ENCODE peak calls at places on chromosomes 7 and 10, in ten cellular contexts. S, P, G, D, I, N, Y, L, K and J are unnamed samples. For H4K20me1, the result is how much of the 10 kb centered on the place peaks cover.

GRCh38 chr7:157717211-157718174 is 380.7 kb downstream of the DNAJB6 start:
- DNase-seq in S (no peak), Y (no peak), K (no peak), L (no peak), G (no peak), D (no peak), I (no peak), P (no peak), N (no peak), J (no peak)

GRCh38 chr7:10429516-10429915 is 544.2 kb upstream of the PHF14 start:
- DNase-seq in S (no peak), G (peak), K (no peak), L (no peak), D (peak), Y (no peak), N (no peak), I (no peak), P (no peak), J (no peak)

GRCh38 chr7:101941481-101942383 is 124.3 kb downstream of the CUX1 start:
- DNase-seq in D (no peak), I (peak), L (peak), Y (peak), K (no peak), N (peak), G (no peak), S (no peak), P (peak), J (no peak)

GRCh38 chr7:158646766-158647474 is 57.7 kb downstream of the NCAPG2 start:
- DNase-seq in S (no peak), L (no peak), Y (no peak), D (peak), N (peak), G (peak), I (peak), P (no peak), K (no peak), J (peak)

GRCh38 chr7:2355079-2356008 is 717 bp downstream of the EIF3B start:
- DNase-seq in I (peak), G (peak), S (peak), Y (no peak), K (no peak), L (peak), P (no peak), D (peak), N (peak), J (no peak)

GRCh38 chr7:15461576-15461975 is 100.2 kb downstream of the AGMO start:
- DNase-seq in L (peak), S (no peak), I (peak), P (peak), G (no peak), K (no peak), Y (no peak), D (no peak), N (no peak), J (no peak)

GRCh38 chr10:59692113-59692512 is 17.5 kb downstream of the SLC16A9 start:
- DNase-seq in Y (no peak), D (no peak), K (no peak), S (no peak), I (no peak), P (no peak), L (no peak), G (no peak), N (no peak), J (no peak)

GRCh38 chr10:104274762-104275721 is 6.1 kb downstream of the GSTO2 start:
- DNase-seq in K (no peak), L (peak), I (peak), D (peak), N (peak), P (no peak), G (peak), Y (peak), S (peak), J (peak)

GRCh38 chr10:797179-797578 is 107.7 kb upstream of the DIP2C start:
- DNase-seq in I (no peak), G (no peak), S (no peak), D (no peak), Y (no peak), P (no peak), N (no peak), K (no peak), L (no peak), J (no peak)

GRCh38 chr7:45647967-45648670 is 74.0 kb downstream of the ADCY1 start:
- DNase-seq in I (no peak), Y (no peak), K (no peak), L (no peak), D (no peak), G (no peak), N (no peak), S (no peak), P (no peak), J (no peak)

GRCh38 chr7:72321081-72321480 is 91.1 kb downstream of the CALN1 start:
- DNase-seq in G (no peak), P (no peak), N (no peak), I (no peak), Y (no peak), S (no peak), K (no peak), D (no peak), L (no peak), J (no peak)

GRCh38 chr7:142859829-142860228 is 5.0 kb downstream of the EPHB6 start:
- DNase-seq in S (no peak), L (no peak), I (peak), P (peak), N (no peak), D (no peak), G (no peak), K (no peak), Y (no peak), J (no peak)

GRCh38 chr10:33732176-33733025 is 397.9 kb upstream of the NRP1 start:
- DNase-seq in P (peak), S (no peak), Y (no peak), D (no peak), L (peak), I (no peak), N (no peak), K (no peak), G (no peak), J (no peak)

GRCh38 chr10:129959544-129960492 is 4.3 kb downstream of the EBF3 start:
- DNase-seq in D (no peak), I (no peak), S (no peak), N (no peak), Y (no peak), P (no peak), L (no peak), K (no peak), G (peak), J (no peak)

GRCh38 chr10:86931872-86932271 is 25.5 kb downstream of the MMRN2 start:
- DNase-seq in I (no peak), Y (no peak), D (no peak), P (peak), N (no peak), L (no peak), K (no peak), S (no peak), G (no peak), J (no peak)

GRCh38 chr10:49602380-49603023 is 7.6 kb upstream of the SLC18A3 start:
- DNase-seq in G (no peak), I (no peak), Y (no peak), S (no peak), K (no peak), P (no peak), D (no peak), L (no peak), N (no peak), J (no peak)

GRCh38 chr10:116044722-116045374 is 228.2 kb downstream of the GFRA1 start:
- DNase-seq in N (no peak), D (no peak), K (no peak), P (no peak), G (no peak), S (no peak), Y (no peak), I (no peak), L (no peak), J (no peak)

GRCh38 chr10:126130291-126130710 is 233.9 kb downstream of the FANK1 start:
- DNase-seq in I (no peak), D (no peak), P (peak), K (no peak), G (no peak), Y (no peak), N (no peak), L (no peak), S (no peak), J (no peak)

GRCh38 chr10:103583871-103584215 is 90.3 kb downstream of the NEURL1 start:
- DNase-seq in G (no peak), N (no peak), K (no peak), S (no peak), I (no peak), D (no peak), Y (no peak), P (no peak), L (no peak), J (no peak)

GRCh38 chr7:69070476-69070875 is 527.8 kb upstream of the AUTS2 start:
- DNase-seq in Y (no peak), P (no peak), D (no peak), N (no peak), K (no peak), S (no peak), I (no peak), G (no peak), L (no peak), J (no peak)

GRCh38 chr10:71079761-71080380 is 132.5 kb upstream of the UNC5B start:
- DNase-seq in S (no peak), P (no peak), D (no peak), L (no peak), Y (no peak), N (no peak), I (no peak), K (no peak), G (peak), J (no peak)

GRCh38 chr7:37208528-37208927 is 240.1 kb downstream of the ELMO1 start:
- DNase-seq in P (peak), L (peak), I (peak), D (peak), Y (peak), N (peak), K (peak), G (peak), S (peak), J (peak)

GRCh38 chr7:23469150-23469960 is 936 bp downstream of the IGF2BP3 start:
- DNase-seq in K (no peak), G (peak), N (peak), P (no peak), L (peak), I (peak), D (no peak), S (peak), Y (no peak), J (peak)

GRCh38 chr7:137469191-137469811 is 125.8 kb upstream of the PTN start:
- DNase-seq in N (no peak), Y (no peak), S (no peak), G (no peak), I (no peak), K (no peak), L (no peak), P (no peak), D (no peak), J (no peak)

GRCh38 chr7:141945356-141945755 is 1.4 kb downstream of the CLEC5A start:
- DNase-seq in D (no peak), G (no peak), Y (no peak), I (peak), P (no peak), L (no peak), S (no peak), K (no peak), N (no peak), J (no peak)

DNA sequence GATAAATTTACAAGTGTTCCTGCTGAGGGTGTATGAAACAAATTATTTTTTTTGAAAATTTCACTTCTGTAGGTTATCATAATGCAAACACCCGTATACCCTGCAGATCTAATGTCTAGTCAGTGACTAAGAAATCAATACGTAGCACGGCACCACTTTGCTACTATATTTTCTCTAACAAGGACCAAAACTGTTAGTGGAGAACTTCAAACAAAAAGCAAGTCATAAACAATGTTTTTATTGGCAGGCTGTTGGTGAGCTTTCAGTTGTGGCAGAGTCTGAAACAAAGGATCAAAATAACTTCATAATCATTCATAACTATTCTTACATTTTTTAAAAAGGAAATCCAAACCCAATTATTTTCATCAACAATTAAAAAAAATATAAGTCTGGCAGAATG is 11.8 kb downstream of the SEM1 start:
- DNase-seq in K (no peak), I (no peak), P (no peak), D (no peak), G (no peak), Y (no peak), S (no peak), L (no peak), N (no peak), J (no peak)
- H4K20me1 ChIP-seq in K (under half), I (under half), P (under half), D (under half), G (half or more), Y (under half), S (under half), L (under half), N (under half), J (half or more)

GRCh38 chr10:5497289-5497688 is 2.1 kb downstream of the CALML5 start:
- DNase-seq in S (no peak), N (no peak), I (no peak), K (no peak), G (no peak), D (no peak), P (no peak), L (no peak), Y (no peak), J (no peak)
- H3K4me3 ChIP-seq in S (no peak), N (no peak), I (no peak), K (no peak), G (no peak), D (no peak), P (no peak), L (no peak), Y (no peak), J (no peak)

DNA sequence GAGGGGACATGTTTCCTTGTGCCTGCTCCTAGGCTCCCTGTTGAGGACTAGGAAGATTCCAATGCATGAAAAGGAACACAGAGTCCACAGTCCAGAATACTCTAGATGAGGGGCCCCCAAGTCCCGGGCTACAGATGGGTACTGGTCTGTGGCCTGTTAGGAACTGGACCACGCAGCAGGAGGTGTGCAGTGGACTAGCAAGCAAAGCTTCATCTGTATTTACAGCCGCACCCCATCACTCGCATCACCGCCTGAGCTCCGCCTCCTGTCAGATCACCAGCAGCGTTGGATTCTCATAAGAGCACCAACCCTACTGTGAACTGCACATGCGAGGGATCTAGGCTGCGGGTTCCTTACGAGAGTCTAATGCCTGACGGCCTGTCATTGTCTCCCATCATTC is 233.0 kb upstream of the MKLN1 start:
- DNase-seq in K (no peak), G (no peak), P (no peak), L (no peak), D (no peak), Y (no peak), N (no peak), S (no peak), I (no peak), J (no peak)
- H4K20me1 ChIP-seq in K (under half), G (under half), P (half or more), L (under half), D (under half), Y (under half), N (under half), S (under half), I (under half), J (half or more)

GRCh38 chr10:74474022-74474713 is 323.1 kb downstream of the ADK start:
- DNase-seq in G (no peak), D (no peak), I (peak), L (no peak), S (no peak), K (no peak), P (no peak), Y (no peak), N (no peak), J (no peak)
- H3K4me3 ChIP-seq in G (no peak), D (no peak), I (no peak), L (no peak), S (no peak), K (no peak), P (no peak), Y (no peak), N (no peak), J (no peak)

GRCh38 chr7:100577103-100577502 is 3.4 kb upstream of the SAP25 start:
- DNase-seq in L (no peak), P (no peak), S (no peak), G (no peak), N (no peak), K (no peak), I (no peak), D (no peak), Y (no peak), J (peak)
- H4K20me1 ChIP-seq in L (under half), P (under half), S (under half), G (under half), N (under half), K (under half), I (under half), D (under half), Y (under half), J (under half)

GRCh38 chr7:111012152-111012551 is 78.8 kb upstream of the LRRN3 start:
- DNase-seq in P (peak), L (no peak), G (no peak), D (no peak), I (peak), N (no peak), K (no peak), Y (no peak), S (no peak), J (no peak)

GRCh38 chr7:111014074-111014473 is 76.9 kb upstream of the LRRN3 start:
- DNase-seq in D (no peak), N (no peak), Y (no peak), K (no peak), P (peak), I (no peak), S (no peak), L (no peak), G (no peak), J (no peak)

GRCh38 chr7:111011500-111011899 is 79.4 kb upstream of the LRRN3 start:
- DNase-seq in G (no peak), Y (no peak), K (no peak), S (no peak), I (no peak), P (no peak), L (no peak), D (no peak), N (no peak), J (no peak)

GRCh38 chr7:111010833-111011232 is 80.1 kb upstream of the LRRN3 start:
- DNase-seq in Y (no peak), S (no peak), D (no peak), I (no peak), P (no peak), K (no peak), L (peak), N (no peak), G (no peak), J (no peak)

GRCh38 chr7:111012799-111013675 is 77.9 kb upstream of the LRRN3 start:
- DNase-seq in K (peak), P (no peak), Y (no peak), L (no peak), S (no peak), G (no peak), D (no peak), N (no peak), I (peak), J (no peak)
- H3K4me3 ChIP-seq in K (no peak), P (no peak), Y (no peak), L (no peak), S (no peak), G (no peak), D (no peak), N (no peak), I (no peak), J (no peak)

GRCh38 chr10:113044015-113044755 is 94.1 kb downstream of the TCF7L2 start:
- DNase-seq in S (no peak), Y (no peak), P (no peak), K (no peak), D (no peak), L (no peak), N (no peak), G (no peak), I (no peak), J (no peak)

GRCh38 chr10:113047151-113047550 is 97.1 kb downstream of the TCF7L2 start:
- DNase-seq in P (no peak), Y (no peak), S (no peak), N (no peak), G (no peak), I (no peak), K (no peak), D (no peak), L (no peak), J (no peak)

GRCh38 chr10:113042961-113043360 is 92.9 kb downstream of the TCF7L2 start:
- DNase-seq in L (no peak), D (no peak), Y (no peak), K (no peak), G (no peak), I (no peak), S (no peak), N (no peak), P (no peak), J (no peak)

GRCh38 chr10:113047605-113047962 is 97.5 kb downstream of the TCF7L2 start:
- DNase-seq in Y (no peak), S (no peak), I (peak), G (no peak), P (no peak), K (no peak), N (no peak), D (no peak), L (no peak), J (no peak)

DNA sequence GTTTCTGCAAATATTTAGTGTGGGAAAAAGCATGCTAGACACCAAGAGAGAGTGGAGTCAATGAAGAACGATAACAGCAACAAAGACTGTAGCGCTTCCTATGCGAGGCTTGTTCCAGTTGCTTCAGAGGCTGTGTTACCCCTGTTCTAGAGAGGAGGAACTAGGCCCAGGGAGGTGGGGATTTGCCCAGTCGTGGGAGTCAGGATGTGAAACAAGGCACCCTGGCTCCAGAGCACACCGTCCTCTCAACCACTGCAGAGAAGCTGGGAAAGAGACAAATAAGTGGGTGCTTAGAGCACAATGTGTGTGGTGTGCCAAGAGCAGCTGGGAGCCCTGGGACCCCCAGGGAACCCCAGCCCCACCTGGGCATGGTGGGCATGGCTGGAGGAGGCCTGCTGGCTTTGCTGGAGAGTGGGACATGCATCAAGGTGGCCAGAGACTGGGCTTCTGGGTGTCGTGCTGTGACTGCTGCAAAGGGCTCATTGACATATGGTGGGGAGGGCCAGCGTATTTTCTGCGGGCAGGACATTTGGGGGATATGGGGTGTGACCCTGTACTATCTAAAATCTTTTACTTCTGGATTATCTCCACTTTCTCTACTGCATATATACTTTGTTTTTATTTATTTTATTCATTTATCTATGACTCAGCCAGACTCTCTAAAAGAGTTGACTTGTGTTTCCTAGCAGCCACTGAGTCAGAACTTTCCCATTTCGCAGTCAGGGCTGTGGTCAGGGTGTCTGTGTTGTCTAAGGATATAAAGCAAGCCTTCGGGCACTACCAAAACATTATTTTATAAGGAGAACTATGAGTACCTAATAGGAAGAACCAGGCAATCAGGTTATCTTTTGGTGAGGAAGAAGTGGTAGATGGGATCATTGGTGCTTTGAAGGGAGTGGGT is 95.4 kb downstream of the TCF7L2 start:
- DNase-seq in D (no peak), L (no peak), S (no peak), K (no peak), P (peak), G (no peak), Y (no peak), N (no peak), I (peak), J (no peak)
- H4K20me1 ChIP-seq in D (half or more), L (under half), S (under half), K (under half), P (half or more), G (half or more), Y (under half), N (under half), I (under half), J (under half)